ENCODE peak calls at places on chromosomes 7 and 10, in four cellular contexts. T, B, E and C are unnamed samples.

GRCh38 chr7:44288811-44289340 is 36.5 kb downstream of the CAMK2B start:
- DNase-seq in T (peak; percentile 8), E (peak; percentile 7), B (no peak), C (no peak)

GRCh38 chr10:132724436-132724835 is 61.5 kb downstream of the NKX6-2 start:
- DNase-seq in E (no peak), T (no peak), B (no peak), C (no peak)

GRCh38 chr7:75795831-75796285 is 17.7 kb downstream of the CCL24 start:
- DNase-seq in E (peak; percentile 61), B (no peak), T (peak; percentile 43), C (no peak)

GRCh38 chr10:110208614-110209398 is 1.4 kb downstream of the MXI1 start:
- DNase-seq in B (peak; percentile 57), T (peak; percentile 45), E (peak; percentile 48), C (no peak)

GRCh38 chr7:105087981-105088380 is 74.0 kb downstream of the KMT2E start:
- DNase-seq in T (no peak), E (no peak), B (no peak), C (no peak)

GRCh38 chr10:108709927-108710722 is 1213.2 kb downstream of the XPNPEP1 start:
- DNase-seq in T (no peak), B (no peak), E (no peak), C (no peak)

GRCh38 chr10:114925675-114926204 is 12.3 kb upstream of the TRUB1 start:
- DNase-seq in T (no peak), B (no peak), E (no peak), C (no peak)

GRCh38 chr7:149224352-149224751 is 15.1 kb upstream of the ZNF212 start:
- DNase-seq in E (no peak), B (no peak), T (no peak), C (no peak)

GRCh38 chr7:139572704-139573395 is 49.4 kb downstream of the CLEC2L start:
- DNase-seq in T (no peak), E (no peak), B (no peak), C (no peak)

GRCh38 chr7:70694357-70694908 is 437.5 kb upstream of the GALNT17 start:
- DNase-seq in E (peak; percentile 24), B (no peak), T (peak; percentile 46), C (peak; percentile 51)

DNA sequence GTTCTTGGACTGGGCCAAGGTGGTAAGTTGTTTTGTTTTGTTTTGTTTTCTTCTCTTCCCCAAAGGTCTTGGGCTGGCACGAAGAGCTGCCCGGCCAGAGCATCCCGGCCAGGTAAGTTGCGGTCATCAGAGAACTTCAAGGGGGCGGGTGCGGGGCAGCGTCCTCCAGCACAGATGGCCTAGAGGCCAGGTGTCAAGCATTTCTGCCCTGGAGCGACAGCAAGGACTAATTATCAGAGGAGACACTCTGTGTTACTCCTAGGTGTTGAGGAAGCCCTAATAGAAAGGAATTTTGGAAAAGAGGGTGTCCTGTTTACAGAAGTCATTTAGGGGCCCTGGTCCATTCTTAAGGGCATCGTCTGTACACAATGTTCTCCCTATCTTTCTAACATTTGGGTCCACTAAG is 1.2 kb downstream of the ITGB8 start:
- DNase-seq in E (no peak), T (no peak), B (no peak), C (no peak)
- H3K27ac ChIP-seq in E (peak overlapping the region; percentile 96), T (no peak overlapping the region), B (no peak overlapping the region), C (no peak overlapping the region)

GRCh38 chr10:36421999-36422398 is 703.4 kb upstream of the ANKRD30A start:
- DNase-seq in E (no peak), T (no peak), B (no peak), C (no peak)
- H3K4me3 ChIP-seq in E (no peak overlapping the region), T (no peak overlapping the region), B (no peak overlapping the region), C (no peak overlapping the region)

DNA sequence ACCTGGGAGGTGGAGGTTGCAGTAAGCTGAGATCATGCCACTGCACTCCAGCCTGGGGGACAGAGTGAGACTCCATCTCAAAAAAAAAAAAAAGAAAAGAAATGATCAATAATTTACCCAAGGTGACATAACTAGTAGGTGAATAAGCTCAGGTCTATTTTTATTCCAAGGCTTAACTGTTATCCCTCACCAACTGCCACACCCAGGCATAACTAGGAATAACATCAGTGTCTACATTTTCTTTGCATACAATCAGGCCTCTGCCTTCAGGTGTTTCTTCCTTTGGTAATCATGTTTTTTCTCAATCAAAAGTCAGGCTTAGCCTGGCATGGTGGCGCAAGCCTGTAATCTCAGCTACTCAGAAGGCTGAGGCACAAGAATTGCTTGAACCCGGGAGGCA is 26.6 kb downstream of the CPEB3 start:
- DNase-seq in T (no peak), B (no peak), E (no peak), C (no peak)
- H3K27ac ChIP-seq in T (no peak overlapping the region), B (no peak overlapping the region), E (no peak overlapping the region), C (no peak overlapping the region)

DNA sequence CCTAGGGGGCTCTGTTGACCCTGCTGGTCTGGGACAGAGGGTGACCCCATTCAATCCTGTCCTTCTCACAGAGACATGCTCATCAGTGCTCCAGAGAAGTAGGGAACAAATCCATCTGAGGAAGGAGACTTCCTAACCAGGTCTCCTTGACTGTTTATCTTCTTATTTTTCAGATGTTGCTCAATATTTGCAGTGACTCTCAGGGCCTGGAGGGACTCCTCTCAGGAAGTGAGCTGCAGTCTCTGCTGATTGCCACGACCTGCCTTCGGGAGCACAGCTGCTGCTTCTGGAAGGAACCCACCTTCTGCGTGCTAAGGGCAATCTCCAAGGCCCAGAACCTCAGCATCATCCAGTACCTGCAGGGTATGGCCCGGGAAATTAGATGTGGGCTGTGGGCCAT is 41.0 kb downstream of the WDFY4 start:
- DNase-seq in E (no peak), B (no peak), T (no peak), C (no peak)
- H3K4me3 ChIP-seq in E (no peak overlapping the region), B (no peak overlapping the region), T (no peak overlapping the region), C (no peak overlapping the region)

DNA sequence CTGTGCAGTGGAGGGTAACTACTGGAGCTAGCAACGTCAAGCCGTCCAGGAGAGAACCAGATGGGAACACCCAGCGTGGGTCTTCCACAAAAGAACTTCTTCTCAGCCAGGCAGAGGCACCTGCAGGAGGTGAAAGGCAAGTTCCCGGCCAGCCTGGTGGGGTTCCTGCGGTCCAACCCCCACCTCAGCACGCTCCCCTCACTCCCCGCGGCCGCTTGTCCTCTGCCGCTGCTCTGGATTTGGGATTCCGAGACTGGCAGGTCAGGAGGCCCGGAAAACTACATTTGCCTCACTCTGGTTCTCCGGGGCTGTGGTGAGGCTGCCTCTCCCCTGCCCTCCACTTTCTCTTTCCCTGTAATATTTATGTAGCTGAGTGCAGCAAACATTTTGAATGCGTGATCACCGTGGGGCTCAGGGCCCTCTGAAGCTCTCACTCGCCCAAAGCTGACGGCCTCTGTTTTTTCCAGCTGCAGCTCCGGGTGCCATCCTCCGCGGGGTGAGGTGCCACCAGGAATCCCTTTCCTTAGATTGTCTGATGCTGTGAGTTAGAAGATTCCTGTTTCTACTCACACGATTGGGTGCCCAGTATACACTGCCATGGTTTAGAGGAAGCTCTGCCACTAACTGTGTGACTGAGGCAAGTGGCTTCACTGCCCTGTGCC is 366.9 kb downstream of the DNAJB6 start:
- DNase-seq in B (no peak), T (no peak), E (no peak), C (no peak)
- H3K27ac ChIP-seq in B (no peak overlapping the region), T (no peak overlapping the region), E (no peak overlapping the region), C (no peak overlapping the region)

GRCh38 chr10:101466016-101466912 is 112.3 kb downstream of the BTRC start:
- DNase-seq in E (no peak), T (no peak), B (no peak), C (no peak)
- H3K4me3 ChIP-seq in E (no peak overlapping the region), T (no peak overlapping the region), B (no peak overlapping the region), C (no peak overlapping the region)

DNA sequence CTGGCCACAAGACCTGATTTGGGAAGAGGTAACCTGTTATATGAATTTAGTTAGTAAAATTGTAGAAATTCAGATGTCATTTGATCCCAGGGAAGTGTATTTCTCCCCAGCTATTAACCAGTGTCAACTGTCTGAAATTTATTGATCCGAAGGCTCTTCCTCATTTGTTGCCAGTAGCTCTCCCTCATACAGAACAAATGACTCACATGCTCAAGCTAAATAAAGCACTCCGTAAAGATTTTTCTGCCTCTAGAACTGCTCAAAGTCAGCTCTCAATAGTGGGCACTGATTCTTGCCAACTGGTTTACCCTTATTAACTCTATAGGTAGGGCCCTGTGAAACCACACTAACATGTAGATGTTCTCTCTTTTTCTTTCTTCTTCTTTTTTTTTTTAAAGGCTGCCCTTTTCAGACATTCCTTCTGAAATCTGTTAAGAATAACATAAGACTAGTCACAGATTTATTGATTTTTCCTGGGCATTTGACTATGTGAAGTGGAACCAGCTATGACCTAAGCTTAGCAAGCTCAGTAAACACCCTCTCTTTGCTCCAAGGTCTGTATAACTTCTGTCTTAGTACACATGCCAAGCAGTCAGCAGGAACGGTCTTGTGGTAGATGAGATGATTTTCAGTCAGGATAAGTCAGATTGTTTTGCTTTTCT is 21.8 kb downstream of the RPA3 start:
- DNase-seq in T (no peak), B (no peak), E (no peak), C (no peak)
- H3K27ac ChIP-seq in T (peak overlapping the region; percentile 15), B (peak overlapping the region; percentile 4), E (peak overlapping the region; percentile 50), C (no peak overlapping the region)

DNA sequence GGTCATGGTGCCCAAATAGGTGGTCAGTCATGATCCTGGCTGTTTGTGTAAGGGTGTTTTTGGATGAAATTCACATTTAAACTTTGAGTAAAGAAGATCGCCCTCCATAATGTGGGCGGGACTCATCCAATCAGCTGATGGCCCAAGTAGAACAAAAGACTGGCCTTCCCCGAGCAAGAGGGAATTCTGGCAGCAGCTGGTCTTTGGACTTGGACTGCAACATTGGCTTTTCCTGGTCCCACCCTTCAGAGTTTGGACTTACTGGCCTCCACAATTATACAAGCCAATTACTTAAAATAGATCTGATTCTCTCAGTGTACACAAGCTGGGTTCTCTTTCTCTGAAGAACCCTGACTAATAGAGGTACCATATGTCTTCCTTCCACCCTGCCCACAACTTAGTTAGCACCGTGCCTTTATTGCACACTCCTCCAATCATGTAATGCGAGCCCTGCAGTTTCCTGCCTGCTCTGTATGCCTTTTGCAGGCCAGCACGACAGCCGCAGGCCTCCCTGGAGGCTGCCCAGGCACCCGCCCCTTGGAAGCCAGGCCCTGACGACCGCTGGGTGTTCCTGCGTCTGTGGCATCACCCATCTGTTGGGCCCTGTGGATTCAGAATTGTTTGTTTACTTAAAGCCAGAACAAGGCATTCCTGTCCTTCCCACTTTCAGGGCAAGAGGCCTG is 1.2 kb upstream of the INMT start:
- DNase-seq in T (peak; percentile 82), B (no peak), E (peak; percentile 42), C (no peak)
- H3K4me3 ChIP-seq in T (peak overlapping the region; percentile 50), B (no peak overlapping the region), E (no peak overlapping the region), C (no peak overlapping the region)